ENCODE peak calls at places on chromosomes 16 and 17, in six cellular contexts. H is IMR-90, Q is A549, T is OCI-LY7, I is neural progenitor cell, V is upper lobe of left lung. Y is an unnamed sample.
A peak's percentile ranks its signal among the peaks of the same experiment; 100 is the strongest.

GRCh38 chr17:19762515-19762961 is 14.4 kb upstream of the ALDH3A1 start:
- DNase-seq in H (peak; percentile 59), Q (peak; percentile 84), T (peak; percentile 75), I (peak; percentile 84), V (peak; percentile 72), Y (peak; percentile 88)

GRCh38 chr17:45377401-45377800 is 55.3 kb downstream of the ARHGAP27 start:
- DNase-seq in H (no peak), Q (no peak), T (no peak), I (no peak), V (no peak), Y (no peak)

GRCh38 chr16:86911311-86911999 is 333.1 kb downstream of the FOXL1 start:
- DNase-seq in H (no peak), Q (no peak), T (no peak), I (no peak), V (no peak), Y (no peak)

GRCh38 chr17:80732268-80732667 is 187.6 kb downstream of the RPTOR start:
- DNase-seq in H (peak; percentile 74), Q (no peak), T (no peak), I (peak; percentile 71), V (no peak), Y (no peak)

GRCh38 chr16:54160252-54160860 is 126.2 kb downstream of the IRX3 start:
- DNase-seq in H (no peak), Q (no peak), T (no peak), I (no peak), V (no peak), Y (no peak)

GRCh38 chr17:37417852-37418251 is 11.2 kb downstream of the TADA2A start:
- DNase-seq in H (peak; percentile 85), Q (no peak), T (no peak), I (no peak), V (no peak), Y (no peak)

GRCh38 chr17:83176956-83177583 is 97.7 kb downstream of the METRNL start:
- DNase-seq in H (no peak), Q (no peak), T (no peak), I (no peak), V (no peak), Y (no peak)

GRCh38 chr17:49290690-49291326 is 60.2 kb upstream of the PHOSPHO1 start:
- DNase-seq in H (peak; percentile 42), Q (peak; percentile 44), T (peak; percentile 41), I (peak; percentile 34), V (no peak), Y (peak; percentile 10)

GRCh38 chr17:44913676-44914075 is 1.6 kb downstream of the GFAP start:
- DNase-seq in H (no peak), Q (no peak), T (no peak), I (no peak), V (no peak), Y (no peak)

GRCh38 chr17:13702266-13702665 is 100.5 kb upstream of the HS3ST3A1 start:
- DNase-seq in H (peak; percentile 52), Q (no peak), T (no peak), I (no peak), V (no peak), Y (no peak)

GRCh38 chr17:37490638-37491614 is 1.2 kb downstream of the DUSP14 start:
- DNase-seq in H (peak; percentile 93), Q (peak; percentile 82), T (peak; percentile 33), I (peak; percentile 70), V (no peak), Y (peak; percentile 61)

GRCh38 chr16:28597692-28598261 is 927 bp upstream of the SULT1A2 start:
- DNase-seq in H (no peak), Q (peak; percentile 16), T (peak; percentile 58), I (peak; percentile 50), V (no peak), Y (no peak)

GRCh38 chr17:13741744-13742143 is 140.0 kb upstream of the HS3ST3A1 start:
- DNase-seq in H (no peak), Q (no peak), T (no peak), I (no peak), V (no peak), Y (no peak)

GRCh38 chr16:4272114-4272954 is 489 bp downstream of the TFAP4 start:
- DNase-seq in H (no peak), Q (peak; percentile 60), T (peak; percentile 72), I (peak; percentile 74), V (peak; percentile 90), Y (peak; percentile 49)

GRCh38 chr16:66447491-66447890 is 20.4 kb downstream of the BEAN1 start:
- DNase-seq in H (no peak), Q (no peak), T (no peak), I (no peak), V (no peak), Y (no peak)

GRCh38 chr16:2749936-2750335 is 2.5 kb upstream of the SRRM2 start:
- DNase-seq in H (no peak), Q (no peak), T (no peak), I (no peak), V (no peak), Y (no peak)

GRCh38 chr17:39995438-39995837 is 14.8 kb downstream of the PSMD3 start:
- DNase-seq in H (no peak), Q (no peak), T (no peak), I (no peak), V (no peak), Y (no peak)

GRCh38 chr16:85187002-85187401 is 74.7 kb upstream of the CIBAR2 start:
- DNase-seq in H (peak; percentile 89), Q (no peak), T (no peak), I (peak; percentile 58), V (peak; percentile 68), Y (no peak)

GRCh38 chr17:17467021-17467420 is 9.8 kb upstream of the MED9 start:
- DNase-seq in H (no peak), Q (no peak), T (no peak), I (peak; percentile 49), V (no peak), Y (peak; percentile 94)

GRCh38 chr17:29443041-29443440 is 52.9 kb downstream of the TAOK1 start:
- DNase-seq in H (no peak), Q (no peak), T (no peak), I (no peak), V (no peak), Y (no peak)

GRCh38 chr17:8287651-8288335 is 677 bp upstream of the RANGRF start:
- DNase-seq in H (no peak), Q (no peak), T (no peak), I (no peak), V (no peak), Y (no peak)

GRCh38 chr17:3955373-3955978 is 8.8 kb downstream of the ATP2A3 start:
- DNase-seq in H (no peak), Q (no peak), T (no peak), I (no peak), V (no peak), Y (no peak)

GRCh38 chr16:50731130-50731988 is 10.5 kb upstream of the CYLD start:
- DNase-seq in H (no peak), Q (no peak), T (no peak), I (no peak), V (no peak), Y (no peak)

GRCh38 chr17:40605301-40605700 is 40.0 kb upstream of the CCR7 start:
- DNase-seq in H (no peak), Q (no peak), T (no peak), I (no peak), V (no peak), Y (no peak)

DNA sequence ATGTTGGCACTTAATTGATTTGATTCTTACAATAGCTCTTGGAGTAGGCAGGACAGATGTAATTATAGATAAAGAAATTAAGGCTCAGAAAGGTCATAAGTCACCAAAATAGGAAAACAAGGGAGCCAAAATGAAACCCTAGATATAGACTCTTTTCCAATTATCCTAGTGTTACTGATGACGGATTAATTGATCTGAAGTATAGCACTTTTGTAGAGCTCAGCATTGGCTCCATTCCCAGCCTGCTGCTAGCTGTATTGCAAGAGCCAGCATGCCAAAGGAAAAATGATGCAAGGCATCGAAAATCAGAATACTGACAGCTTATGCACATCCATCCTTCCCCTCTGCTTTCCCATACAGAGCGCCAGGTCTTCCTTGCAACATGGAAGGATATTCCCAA is 21.6 kb upstream of the RASL10B start:
- DNase-seq in H (peak; percentile 34), Q (no peak), T (no peak), I (no peak), V (no peak), Y (no peak)
- H3K4me3 ChIP-seq in H (no peak overlapping the region), Q (no peak overlapping the region), T (no peak overlapping the region), I (no peak overlapping the region), V (no peak overlapping the region), Y (no peak overlapping the region)

GRCh38 chr17:31549525-31550388 is 158.3 kb downstream of the RAB11FIP4 start:
- DNase-seq in H (peak; percentile 92), Q (peak; percentile 95), T (peak; percentile 87), I (peak; percentile 92), V (peak; percentile 98), Y (peak; percentile 97)

GRCh38 chr17:31550389-31551056 is 159.0 kb downstream of the RAB11FIP4 start:
- DNase-seq in H (peak; percentile 24), Q (peak; percentile 53), T (no peak), I (no peak), V (no peak), Y (no peak)

GRCh38 chr17:31546650-31547049 is 155.2 kb downstream of the RAB11FIP4 start:
- DNase-seq in H (no peak), Q (no peak), T (no peak), I (no peak), V (no peak), Y (no peak)

GRCh38 chr17:31549121-31549524 is 157.6 kb downstream of the RAB11FIP4 start:
- DNase-seq in H (no peak), Q (peak; percentile 49), T (peak; percentile 50), I (no peak), V (no peak), Y (peak; percentile 46)

DNA sequence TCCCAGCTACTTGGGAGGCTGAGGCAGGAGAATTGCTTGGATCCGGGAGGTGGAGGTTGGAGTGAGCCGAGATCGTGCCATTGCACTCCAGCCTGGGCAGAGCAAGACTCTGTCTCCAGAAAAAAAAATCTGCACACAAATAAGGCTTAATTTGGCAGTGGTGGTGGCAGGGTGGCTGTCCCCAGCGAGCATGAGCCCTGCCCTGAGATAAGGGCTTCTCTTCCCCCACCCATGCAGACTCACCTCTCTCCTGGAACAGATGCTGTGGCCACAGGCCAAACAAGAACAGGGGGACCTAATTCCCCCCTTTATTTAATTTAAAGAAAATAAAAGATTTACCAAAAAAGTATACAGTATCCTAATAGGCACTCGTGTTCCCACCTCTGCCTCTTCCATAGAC is 157.2 kb downstream of the RAB11FIP4 start:
- DNase-seq in H (no peak), Q (no peak), T (no peak), I (no peak), V (no peak), Y (no peak)
- H3K27ac ChIP-seq in H (peak overlapping the region; percentile 84), Q (peak overlapping the region; percentile 98), T (peak overlapping the region; percentile 68), I (no peak overlapping the region), V (peak overlapping the region; percentile 92), Y (peak overlapping the region; percentile 71)

DNA sequence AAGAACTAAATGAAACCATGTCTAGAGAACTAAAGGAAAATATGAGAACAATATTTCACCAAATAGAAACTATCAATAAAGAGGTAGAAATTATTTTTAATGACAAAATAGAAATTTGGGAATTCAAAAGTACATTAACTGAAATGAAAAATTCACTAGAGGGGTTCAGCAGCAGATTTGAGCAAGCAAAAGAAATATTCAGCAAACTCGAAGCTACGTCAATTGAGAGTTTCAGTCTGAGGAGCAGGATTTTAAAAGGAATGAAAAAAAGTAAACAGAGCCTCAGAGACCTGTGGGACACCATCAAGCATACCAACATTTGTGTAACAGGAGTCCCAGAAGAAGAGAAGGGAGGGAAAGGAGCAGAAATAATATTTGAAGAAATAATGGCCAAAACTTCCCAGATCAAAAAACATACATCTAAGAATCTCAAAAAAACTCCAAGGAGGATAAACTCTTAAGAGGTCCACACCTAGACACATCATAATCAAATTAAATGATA is 38.3 kb downstream of the ZFP90 start:
- DNase-seq in H (no peak), Q (no peak), T (no peak), I (no peak), V (no peak), Y (no peak)
- H3K9me3 ChIP-seq in H (peaks cover 52% of the 10 kb centered on the region), Q (peaks cover 79% of the 10 kb centered on the region), T (peaks cover 5% of the 10 kb centered on the region), I (peaks cover 12% of the 10 kb centered on the region), V (peaks cover 58% of the 10 kb centered on the region), Y (no peaks in the 10 kb centered on the region)

GRCh38 chr16:31216116-31216469 is 842 bp downstream of the PYDC1 start:
- DNase-seq in H (no peak), Q (no peak), T (no peak), I (no peak), V (no peak), Y (no peak)
- H3K4me3 ChIP-seq in H (no peak overlapping the region), Q (peak overlapping the region; percentile 53), T (no peak overlapping the region), I (peak overlapping the region; percentile 51), V (peak overlapping the region; percentile 59), Y (peak overlapping the region; percentile 79)